ENCODE peak calls at places on chromosomes 1 and 21, in six cellular contexts. Q, H, V, G, L and K are unnamed samples. For H3K4me1, the result is how much of the 10 kb centered on the place peaks cover.

GRCh38 chr1:239354211-239354610 is 32.2 kb upstream of the CHRM3 start:
- DNase-seq in Q (no peak), H (no peak), V (no peak), G (no peak), L (no peak), K (no peak)

GRCh38 chr1:25609921-25610320 is 6.7 kb upstream of the MAN1C1 start:
- DNase-seq in Q (peak), H (no peak), V (no peak), G (no peak), L (no peak), K (no peak)

GRCh38 chr21:38993561-38993960 is 187.8 kb downstream of the ETS2 start:
- DNase-seq in Q (no peak), H (peak), V (peak), G (no peak), L (no peak), K (no peak)

GRCh38 chr1:224534731-224535130 is 81.4 kb upstream of the CNIH3 start:
- DNase-seq in Q (no peak), H (no peak), V (no peak), G (no peak), L (no peak), K (no peak)

GRCh38 chr1:185073725-185074124 is 28.4 kb downstream of the RNF2 start:
- DNase-seq in Q (no peak), H (no peak), V (no peak), G (no peak), L (no peak), K (no peak)

GRCh38 chr1:221772107-221772506 is 30.2 kb upstream of the DUSP10 start:
- DNase-seq in Q (no peak), H (no peak), V (no peak), G (no peak), L (no peak), K (no peak)

GRCh38 chr1:162541619-162542141 is 19.8 kb upstream of the UAP1 start:
- DNase-seq in Q (no peak), H (peak), V (no peak), G (no peak), L (no peak), K (no peak)

GRCh38 chr1:27487927-27488522 is 1.9 kb downstream of the WASF2 start:
- DNase-seq in Q (no peak), H (no peak), V (no peak), G (no peak), L (no peak), K (no peak)

GRCh38 chr1:3135073-3135745 is 66.2 kb downstream of the PRDM16 start:
- DNase-seq in Q (no peak), H (no peak), V (no peak), G (no peak), L (peak), K (no peak)

GRCh38 chr1:87392241-87393192 is 63.8 kb downstream of the LMO4 start:
- DNase-seq in Q (no peak), H (no peak), V (no peak), G (no peak), L (no peak), K (no peak)

GRCh38 chr1:53931523-53931922 is 14.0 kb downstream of the IFT25 start:
- DNase-seq in Q (no peak), H (no peak), V (no peak), G (no peak), L (no peak), K (no peak)

GRCh38 chr1:248611883-248612282 is 14.4 kb upstream of the OR2T10 start:
- DNase-seq in Q (no peak), H (no peak), V (no peak), G (no peak), L (no peak), K (no peak)

GRCh38 chr1:28301368-28302174 is 27.3 kb upstream of the MED18 start:
- DNase-seq in Q (peak), H (no peak), V (no peak), G (no peak), L (no peak), K (no peak)

GRCh38 chr1:187911820-187912219 is 1083.1 kb downstream of the PLA2G4A start:
- DNase-seq in Q (no peak), H (no peak), V (no peak), G (no peak), L (no peak), K (no peak)

GRCh38 chr1:201904579-201904978 is 15.9 kb downstream of the SHISA4 start:
- DNase-seq in Q (no peak), H (no peak), V (no peak), G (no peak), L (no peak), K (no peak)
- H3K4me1 ChIP-seq in Q (under half), H (under half), V (under half), G (under half), L (under half), K (under half)

GRCh38 chr1:201728731-201729130 is 100.2 kb upstream of the IPO9 start:
- DNase-seq in Q (no peak), H (no peak), V (no peak), G (no peak), L (no peak), K (no peak)

GRCh38 chr1:201731592-201731991 is 97.4 kb upstream of the IPO9 start:
- DNase-seq in Q (no peak), H (no peak), V (no peak), G (no peak), L (no peak), K (no peak)

GRCh38 chr1:201732351-201732750 is 96.6 kb upstream of the IPO9 start:
- DNase-seq in Q (no peak), H (no peak), V (no peak), G (no peak), L (no peak), K (no peak)

GRCh38 chr1:201730611-201731010 is 98.3 kb upstream of the IPO9 start:
- DNase-seq in Q (no peak), H (no peak), V (no peak), G (no peak), L (no peak), K (no peak)

GRCh38 chr1:201731142-201731541 is 97.8 kb upstream of the IPO9 start:
- DNase-seq in Q (no peak), H (no peak), V (no peak), G (no peak), L (no peak), K (no peak)
- TF ChIP-seq ZNF274 in Q (no peak), H (no peak), V (no peak), G (no peak), L (no peak), K (no peak)

GRCh38 chr1:156895927-156896326 is 2.4 kb downstream of the PEAR1 start:
- DNase-seq in Q (no peak), H (no peak), V (no peak), G (no peak), L (no peak), K (no peak)

GRCh38 chr1:156894001-156894400 is 483 bp downstream of the PEAR1 start:
- DNase-seq in Q (no peak), H (no peak), V (no peak), G (no peak), L (no peak), K (no peak)

GRCh38 chr1:156895408-156895874 is 1.9 kb downstream of the PEAR1 start:
- DNase-seq in Q (no peak), H (no peak), V (no peak), G (no peak), L (no peak), K (no peak)

GRCh38 chr1:156893048-156893953 is at the start of gene PEAR1:
- DNase-seq in Q (no peak), H (no peak), V (no peak), G (no peak), L (peak), K (no peak)

GRCh38 chr1:156894711-156895407 is 1.3 kb downstream of the PEAR1 start:
- DNase-seq in Q (peak), H (no peak), V (no peak), G (no peak), L (no peak), K (no peak)
- H3K4me1 ChIP-seq in Q (under half), H (under half), V (under half), G (under half), L (under half), K (under half)

GRCh38 chr1:67060811-67061218 is 6.9 kb upstream of the SLC35D1 start:
- DNase-seq in Q (peak), H (peak), V (peak), G (no peak), L (no peak), K (no peak)
- TF ChIP-seq ZNF274 in Q (no peak), H (no peak), V (no peak), G (no peak), L (no peak), K (no peak)